ENCODE peak calls at places on chromosome 14, in five cellular contexts. One of them, this sample, is unnamed.

GRCh38 chr14:60346706-60347105 is 97.7 kb downstream of the PPM1A start:
- DNase-seq in uterus: no peak
- DNase-seq in vagina: no peak
- DNase-seq in SK-N-SH: no peak
- DNase-seq in ovary: no peak
- DNase-seq in this sample: no peak

GRCh38 chr14:39381366-39381765 is 50.9 kb downstream of the FBXO33 start:
- DNase-seq in ovary: no peak
- DNase-seq in SK-N-SH: no peak
- DNase-seq in vagina: no peak
- DNase-seq in uterus: no peak
- DNase-seq in this sample: no peak

GRCh38 chr14:80996049-80996901 is 40.9 kb downstream of the TSHR start:
- DNase-seq in ovary: no peak
- DNase-seq in vagina: no peak
- DNase-seq in SK-N-SH: peak
- DNase-seq in uterus: peak
- DNase-seq in this sample: no peak

GRCh38 chr14:26389646-26390508 is 208.0 kb downstream of the NOVA1 start:
- DNase-seq in vagina: no peak
- DNase-seq in uterus: peak
- DNase-seq in SK-N-SH: no peak
- DNase-seq in ovary: no peak
- DNase-seq in this sample: no peak

GRCh38 chr14:52724360-52724644 is 5.7 kb upstream of the STYX start:
- DNase-seq in SK-N-SH: no peak
- DNase-seq in vagina: no peak
- DNase-seq in ovary: no peak
- DNase-seq in uterus: no peak
- DNase-seq in this sample: no peak

GRCh38 chr14:75911883-75912282 is 69.9 kb downstream of the TGFB3 start:
- DNase-seq in SK-N-SH: no peak
- DNase-seq in vagina: no peak
- DNase-seq in uterus: no peak
- DNase-seq in ovary: no peak
- DNase-seq in this sample: no peak

GRCh38 chr14:95290769-95291440 is 28.8 kb downstream of the CLMN start:
- DNase-seq in ovary: no peak
- DNase-seq in vagina: no peak
- DNase-seq in uterus: peak
- DNase-seq in SK-N-SH: peak
- DNase-seq in this sample: no peak

GRCh38 chr14:96082420-96083300 is 43.5 kb downstream of the C14orf132 start:
- DNase-seq in uterus: no peak
- DNase-seq in SK-N-SH: no peak
- DNase-seq in vagina: no peak
- DNase-seq in ovary: no peak
- DNase-seq in this sample: no peak

GRCh38 chr14:26589998-26590397 is 7.8 kb downstream of the NOVA1 start:
- DNase-seq in vagina: no peak
- DNase-seq in SK-N-SH: no peak
- DNase-seq in ovary: no peak
- DNase-seq in uterus: no peak
- DNase-seq in this sample: no peak

GRCh38 chr14:90726656-90727055 is 89.6 kb downstream of the TTC7B start:
- DNase-seq in uterus: peak
- DNase-seq in ovary: no peak
- DNase-seq in SK-N-SH: no peak
- DNase-seq in vagina: peak
- DNase-seq in this sample: no peak

GRCh38 chr14:68576496-68577244 is 216.2 kb downstream of the ZFP36L1 start:
- DNase-seq in ovary: no peak
- DNase-seq in SK-N-SH: no peak
- DNase-seq in uterus: no peak
- DNase-seq in vagina: no peak
- DNase-seq in this sample: no peak
- H3K27ac ChIP-seq in ovary: no peak
- H3K27ac ChIP-seq in SK-N-SH: peak
- H3K27ac ChIP-seq in uterus: no peak
- H3K27ac ChIP-seq in vagina: no peak
- H3K27ac ChIP-seq in this sample: no peak

DNA sequence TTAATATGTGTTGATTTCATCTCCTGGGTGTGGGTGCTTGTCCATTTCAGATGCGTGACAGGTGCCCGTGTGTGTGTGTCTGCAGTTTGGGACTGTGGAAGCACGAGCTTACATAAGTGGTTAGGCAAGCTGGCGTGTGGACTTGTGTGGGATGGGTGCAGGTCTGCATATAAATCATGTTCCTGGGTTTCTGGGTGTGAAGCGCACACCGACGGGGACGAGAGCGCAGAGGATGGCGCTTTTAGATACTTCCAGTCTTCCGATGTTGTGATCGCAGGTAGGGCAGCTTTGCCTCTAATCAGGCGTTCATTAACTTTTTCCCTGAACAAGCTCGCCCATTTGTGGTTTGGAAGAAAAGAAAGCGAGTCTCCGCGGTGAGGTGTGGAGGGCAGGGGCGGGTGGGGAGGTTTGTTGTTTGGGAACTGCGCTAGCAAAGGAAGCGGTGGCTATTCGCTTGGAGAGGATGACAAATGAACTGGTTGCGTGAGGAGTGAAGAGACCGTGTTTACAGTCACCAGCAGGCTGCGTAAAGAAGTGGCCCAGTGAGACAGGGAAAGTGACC is 878 bp downstream of the RGS6 start:
- DNase-seq in ovary: no peak
- DNase-seq in uterus: no peak
- DNase-seq in SK-N-SH: no peak
- DNase-seq in vagina: no peak
- DNase-seq in this sample: no peak
- H3K4me3 ChIP-seq in ovary: peak
- H3K4me3 ChIP-seq in uterus: peak
- H3K4me3 ChIP-seq in SK-N-SH: no peak
- H3K4me3 ChIP-seq in vagina: peak
- H3K4me3 ChIP-seq in this sample: no peak

GRCh38 chr14:77140937-77141591 is 527 bp downstream of the ZDHHC22 start:
- DNase-seq in SK-N-SH: peak
- DNase-seq in uterus: no peak
- DNase-seq in ovary: no peak
- DNase-seq in vagina: no peak
- DNase-seq in this sample: no peak
- TF ChIP-seq CTCF in SK-N-SH: peak
- TF ChIP-seq CTCF in uterus: peak
- TF ChIP-seq CTCF in ovary: no peak
- TF ChIP-seq CTCF in vagina: no peak
- TF ChIP-seq CTCF in this sample: no peak

GRCh38 chr14:74852922-74853530 is 22.9 kb downstream of the PROX2 start:
- DNase-seq in vagina: no peak
- DNase-seq in uterus: no peak
- DNase-seq in ovary: no peak
- DNase-seq in SK-N-SH: no peak
- DNase-seq in this sample: no peak
- H3K27ac ChIP-seq in vagina: no peak
- H3K27ac ChIP-seq in uterus: no peak
- H3K27ac ChIP-seq in ovary: no peak
- H3K27ac ChIP-seq in SK-N-SH: peak
- H3K27ac ChIP-seq in this sample: no peak

This sample was measured in CD8-positive, alpha-beta T cell.